ENCODE peak calls at places on chromosomes 12 and 14, in seven cellular contexts. Z is IMR-90, H is ovary, P is H1, I is sigmoid colon, F is NB4, M is gastrocnemius medialis. D is an unnamed sample.

GRCh38 chr12:113786107-113786506 is 180.0 kb downstream of the RBM19 start:
- DNase-seq in Z (no peak), H (no peak), P (no peak), I (no peak), F (peak), M (no peak), D (no peak)

GRCh38 chr12:10288989-10289388 is 18.7 kb upstream of the KLRD1 start:
- DNase-seq in Z (no peak), H (no peak), P (no peak), I (no peak), F (peak), M (no peak), D (no peak)

GRCh38 chr12:130634866-130635265 is 81.2 kb downstream of the RIMBP2 start:
- DNase-seq in Z (no peak), H (no peak), P (no peak), I (peak), F (no peak), M (no peak), D (no peak)

GRCh38 chr14:21308479-21309237 is 28.8 kb downstream of the RPGRIP1 start:
- DNase-seq in Z (peak), H (peak), P (peak), I (peak), F (peak), M (peak), D (peak)

GRCh38 chr12:125773033-125773432 is 707.8 kb downstream of the AACS start:
- DNase-seq in Z (no peak), H (no peak), P (peak), I (peak), F (peak), M (no peak), D (no peak)

GRCh38 chr14:35384386-35385041 is 20.0 kb downstream of the NFKBIA start:
- DNase-seq in Z (peak), H (peak), P (no peak), I (peak), F (no peak), M (peak), D (no peak)

GRCh38 chr14:77375164-77375950 is 1.5 kb downstream of the TMED8 start:
- DNase-seq in Z (no peak), H (no peak), P (no peak), I (no peak), F (peak), M (no peak), D (no peak)

GRCh38 chr12:75489613-75490210 is 9.2 kb downstream of the GLIPR1 start:
- DNase-seq in Z (peak), H (no peak), P (no peak), I (no peak), F (no peak), M (no peak), D (no peak)

GRCh38 chr14:39474416-39474911 is 42.2 kb upstream of the FBXO33 start:
- DNase-seq in Z (no peak), H (no peak), P (no peak), I (no peak), F (no peak), M (no peak), D (no peak)

GRCh38 chr12:46774011-46774633 is 51.7 kb downstream of the SLC38A4 start:
- DNase-seq in Z (peak), H (no peak), P (no peak), I (no peak), F (no peak), M (peak), D (no peak)

GRCh38 chr12:53596920-53597363 is 29.2 kb downstream of the ATF7 start:
- DNase-seq in Z (peak), H (no peak), P (no peak), I (no peak), F (no peak), M (no peak), D (no peak)

GRCh38 chr14:87409401-87409800 is 583.6 kb downstream of the GALC start:
- DNase-seq in Z (peak), H (no peak), P (no peak), I (no peak), F (no peak), M (no peak), D (no peak)

GRCh38 chr12:47205532-47206449 is 126.0 kb upstream of the AMIGO2 start:
- DNase-seq in Z (no peak), H (no peak), P (no peak), I (no peak), F (peak), M (no peak), D (no peak)

GRCh38 chr14:85533821-85534271 is 3.9 kb downstream of the FLRT2 start:
- DNase-seq in Z (peak), H (peak), P (peak), I (peak), F (no peak), M (peak), D (peak)

GRCh38 chr12:102535306-102535705 is 54.9 kb upstream of the IGF1 start:
- DNase-seq in Z (no peak), H (no peak), P (no peak), I (no peak), F (no peak), M (no peak), D (no peak)

GRCh38 chr12:56980941-56981530 is 23.6 kb upstream of the RDH16 start:
- DNase-seq in Z (no peak), H (no peak), P (no peak), I (no peak), F (no peak), M (no peak), D (no peak)

GRCh38 chr14:70662080-70662479 is 20.4 kb downstream of the TTC9 start:
- DNase-seq in Z (no peak), H (no peak), P (no peak), I (no peak), F (no peak), M (no peak), D (no peak)

GRCh38 chr12:93699271-93700141 is 22.3 kb downstream of the CRADD start:
- DNase-seq in Z (peak), H (no peak), P (no peak), I (no peak), F (no peak), M (no peak), D (no peak)

GRCh38 chr14:88901199-88901588 is 76.7 kb downstream of the TTC8 start:
- DNase-seq in Z (no peak), H (no peak), P (no peak), I (no peak), F (no peak), M (no peak), D (no peak)

GRCh38 chr12:100229036-100229635 is 28.5 kb downstream of the ACTR6 start:
- DNase-seq in Z (peak), H (no peak), P (no peak), I (no peak), F (peak), M (no peak), D (no peak)

GRCh38 chr12:122793685-122794106 is 19.3 kb downstream of the CCDC62 start:
- DNase-seq in Z (peak), H (no peak), P (no peak), I (no peak), F (peak), M (no peak), D (no peak)

GRCh38 chr14:30608533-30609006 is 13.5 kb upstream of the SCFD1 start:
- DNase-seq in Z (peak), H (no peak), P (no peak), I (no peak), F (no peak), M (peak), D (no peak)

GRCh38 chr14:49585803-49586672 is at the start of gene RPS29:
- DNase-seq in Z (peak), H (peak), P (peak), I (peak), F (peak), M (peak), D (peak)

GRCh38 chr12:69392146-69392928 is 32.8 kb downstream of the YEATS4 start:
- DNase-seq in Z (peak), H (no peak), P (no peak), I (no peak), F (no peak), M (no peak), D (no peak)

GRCh38 chr12:15788266-15789214 is 648 bp downstream of the EPS8 start:
- DNase-seq in Z (peak), H (peak), P (no peak), I (peak), F (peak), M (peak), D (peak)

GRCh38 chr14:21780429-21781084 is 106.9 kb upstream of the OR4E1 start:
- DNase-seq in Z (no peak), H (no peak), P (no peak), I (no peak), F (no peak), M (no peak), D (no peak)

GRCh38 chr14:101252443-101253214 is 308.7 kb upstream of the DIO3 start:
- DNase-seq in Z (no peak), H (no peak), P (peak), I (no peak), F (no peak), M (no peak), D (no peak)

GRCh38 chr12:66965613-66966012 is 286.7 kb upstream of the GRIP1 start:
- DNase-seq in Z (no peak), H (no peak), P (no peak), I (no peak), F (no peak), M (no peak), D (no peak)

GRCh38 chr14:60508707-60509437 is at the start of gene SIX6:
- DNase-seq in Z (peak), H (no peak), P (peak), I (no peak), F (no peak), M (no peak), D (no peak)

GRCh38 chr12:13223176-13223806 is 26.8 kb downstream of the EMP1 start:
- DNase-seq in Z (peak), H (no peak), P (no peak), I (no peak), F (no peak), M (no peak), D (no peak)

GRCh38 chr12:77152623-77153193 is 87.3 kb upstream of the E2F7 start:
- DNase-seq in Z (peak), H (peak), P (no peak), I (no peak), F (peak), M (no peak), D (no peak)

GRCh38 chr14:74955229-74955999 is at the start of gene PGF:
- DNase-seq in Z (no peak), H (peak), P (peak), I (peak), F (peak), M (no peak), D (no peak)

GRCh38 chr14:77580964-77581505 is 35.4 kb downstream of the SPTLC2 start:
- DNase-seq in Z (peak), H (no peak), P (no peak), I (no peak), F (no peak), M (no peak), D (no peak)

GRCh38 chr12:87280893-87281292 is 748.3 kb downstream of the C12orf50 start:
- DNase-seq in Z (no peak), H (no peak), P (no peak), I (no peak), F (no peak), M (no peak), D (no peak)

GRCh38 chr12:9651265-9651729 is 18.2 kb upstream of the CLEC2D start:
- DNase-seq in Z (peak), H (no peak), P (no peak), I (no peak), F (peak), M (no peak), D (no peak)

GRCh38 chr12:71904629-71905028 is 34.0 kb upstream of the TPH2 start:
- DNase-seq in Z (no peak), H (no peak), P (no peak), I (no peak), F (peak), M (no peak), D (no peak)

GRCh38 chr12:117151195-117152031 is 38.9 kb downstream of the FBXO21 start:
- DNase-seq in Z (peak), H (peak), P (peak), I (peak), F (peak), M (no peak), D (peak)

GRCh38 chr12:107564946-107565345 is 120.7 kb upstream of the PWP1 start:
- DNase-seq in Z (peak), H (no peak), P (no peak), I (no peak), F (peak), M (no peak), D (peak)

GRCh38 chr14:98171654-98172053 is 1100.3 kb downstream of the BCL11B start:
- DNase-seq in Z (no peak), H (no peak), P (no peak), I (no peak), F (no peak), M (no peak), D (no peak)
- TF ChIP-seq CTCF in Z (no peak), H (no peak), P (no peak), I (no peak), F (no peak), M (no peak), D (no peak)

GRCh38 chr12:5305861-5306545 is 125.9 kb upstream of the NTF3 start:
- DNase-seq in Z (no peak), H (no peak), P (no peak), I (no peak), F (no peak), M (no peak), D (no peak)

GRCh38 chr12:5307065-5307464 is 124.8 kb upstream of the NTF3 start:
- DNase-seq in Z (no peak), H (no peak), P (no peak), I (no peak), F (no peak), M (no peak), D (no peak)

GRCh38 chr12:5309654-5310053 is 122.3 kb upstream of the NTF3 start:
- DNase-seq in Z (no peak), H (no peak), P (no peak), I (no peak), F (no peak), M (no peak), D (peak)

GRCh38 chr12:5301539-5301938 is 130.4 kb upstream of the NTF3 start:
- DNase-seq in Z (no peak), H (no peak), P (no peak), I (no peak), F (no peak), M (no peak), D (no peak)

DNA sequence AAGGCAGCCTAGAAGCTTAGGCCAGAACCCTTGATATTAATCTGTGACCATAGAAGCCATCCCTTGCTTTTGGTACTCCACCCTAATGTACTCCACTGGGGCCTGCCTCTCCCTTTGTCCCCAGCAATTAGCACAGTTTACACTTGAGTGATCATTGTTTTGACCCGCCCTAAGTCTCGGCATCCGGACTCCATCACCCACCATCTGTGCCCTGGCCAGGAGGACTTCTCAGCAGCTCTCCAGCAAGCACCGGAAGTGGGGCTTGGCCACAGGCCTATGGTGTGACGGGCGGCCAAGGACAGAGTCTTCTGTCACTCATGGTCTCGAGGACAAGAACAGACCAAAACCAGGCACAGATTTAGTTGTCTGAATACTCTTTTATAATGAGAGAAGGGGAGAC is 126.5 kb upstream of the NTF3 start:
- DNase-seq in Z (no peak), H (no peak), P (no peak), I (no peak), F (no peak), M (no peak), D (peak)
- H3K4me3 ChIP-seq in Z (no peak), H (no peak), P (no peak), I (no peak), F (no peak), M (no peak), D (no peak)

GRCh38 chr14:93957751-93958566 is 18.4 kb downstream of the ASB2 start:
- DNase-seq in Z (no peak), H (no peak), P (no peak), I (no peak), F (peak), M (no peak), D (no peak)

GRCh38 chr14:93960108-93960475 is 16.3 kb downstream of the ASB2 start:
- DNase-seq in Z (peak), H (no peak), P (no peak), I (no peak), F (no peak), M (no peak), D (no peak)

GRCh38 chr14:93960774-93961438 is 15.5 kb downstream of the ASB2 start:
- DNase-seq in Z (no peak), H (no peak), P (no peak), I (no peak), F (no peak), M (no peak), D (no peak)

GRCh38 chr14:93958567-93959238 is 17.7 kb downstream of the ASB2 start:
- DNase-seq in Z (no peak), H (no peak), P (no peak), I (no peak), F (no peak), M (no peak), D (no peak)

DNA sequence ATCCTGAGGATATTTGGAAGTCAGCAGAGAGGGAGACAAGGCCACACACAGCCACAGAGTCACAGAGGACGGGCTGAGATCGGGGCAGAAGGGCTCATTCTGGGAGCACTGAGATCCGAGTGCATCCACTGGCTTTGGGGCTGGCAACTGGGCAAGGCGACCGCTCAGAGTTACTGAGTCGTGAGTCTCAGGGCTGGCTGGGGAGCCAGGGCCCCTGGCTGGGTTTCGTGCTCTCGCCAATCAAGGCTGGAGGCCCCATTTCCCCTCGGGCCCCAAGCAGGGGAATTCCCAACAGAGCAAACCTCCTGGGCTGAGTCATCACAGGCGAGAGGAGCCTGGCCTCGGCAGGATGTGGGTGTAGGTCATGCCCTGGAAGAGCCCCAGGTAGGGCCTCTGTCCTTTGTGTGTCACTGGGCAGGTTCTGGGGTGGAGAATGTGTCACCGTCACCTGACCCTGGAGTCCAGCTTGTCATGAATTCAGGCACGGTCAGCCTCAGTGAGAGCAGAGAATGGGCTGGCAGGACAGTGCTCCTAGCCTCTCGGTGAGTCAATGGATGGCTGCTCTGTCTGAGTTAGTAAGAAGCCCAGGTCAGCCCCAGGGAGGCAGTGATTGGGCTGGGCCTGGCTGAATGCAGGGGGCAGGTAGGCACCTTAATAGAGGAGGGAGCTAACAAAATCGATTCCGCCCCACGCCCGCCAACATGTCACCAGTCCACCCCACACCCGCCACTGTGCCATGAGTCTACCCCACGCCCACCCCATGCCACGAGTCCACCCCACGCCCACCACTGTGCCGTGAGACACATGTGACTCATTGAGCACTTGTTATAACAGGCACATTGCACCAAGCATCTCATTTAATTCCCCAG is 16.9 kb downstream of the ASB2 start:
- DNase-seq in Z (peak), H (no peak), P (no peak), I (no peak), F (peak), M (peak), D (no peak)
- TF ChIP-seq POLR2A in Z (peak), H (no peak), P (no peak), I (no peak), F (no peak), M (peak), D (no peak)

DNA sequence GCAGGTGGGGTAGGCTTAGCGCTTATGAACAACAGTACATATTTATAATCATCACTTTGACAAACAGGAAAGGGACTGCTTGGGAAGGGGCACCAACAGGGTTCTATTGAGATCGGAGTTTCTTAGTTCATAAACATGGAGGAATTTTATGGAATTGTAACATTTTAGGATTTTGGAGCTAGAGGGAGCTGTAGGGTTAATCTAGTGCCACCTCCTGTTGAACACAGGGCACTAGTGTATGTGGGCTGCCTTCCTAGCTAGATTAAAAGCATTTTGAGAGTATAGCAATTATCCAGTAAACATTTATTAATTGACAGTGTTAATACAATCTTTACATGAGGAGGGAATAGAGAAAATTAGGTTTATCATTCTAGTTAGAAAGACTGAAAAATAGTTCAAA is 23.1 kb upstream of the TBC1D30 start:
- DNase-seq in Z (no peak), H (no peak), P (no peak), I (no peak), F (no peak), M (no peak), D (no peak)
- TF ChIP-seq CTCF in Z (peak), H (no peak), P (peak), I (no peak), F (peak), M (no peak), D (no peak)

D was measured in lower leg skin.